ENCODE peak calls at places on chromosomes 11 and 22, in four cellular contexts. Q, V, X and C are unnamed samples.

GRCh38 chr11:113417428-113417827 is 29.8 kb downstream of the ANKK1 start:
- DNase-seq in X (no peak), Q (no peak), V (no peak), C (no peak)

GRCh38 chr11:78912778-78913177 is 338.1 kb upstream of the NARS2 start:
- DNase-seq in Q (no peak), V (no peak), X (no peak), C (no peak)

GRCh38 chr11:79309402-79309801 is 131.4 kb downstream of the TENM4 start:
- DNase-seq in V (no peak), Q (peak; percentile 70), X (peak; percentile 30), C (no peak)

GRCh38 chr11:95625164-95626017 is 164.2 kb downstream of the FAM76B start:
- DNase-seq in X (no peak), V (no peak), Q (no peak), C (peak; percentile 27)

GRCh38 chr11:94544832-94545640 is 1.3 kb downstream of the FUT4 start:
- DNase-seq in Q (no peak), X (peak; percentile 49), V (peak; percentile 11), C (peak; percentile 46)

GRCh38 chr22:39805117-39805516 is 88.4 kb downstream of the ENTHD1 start:
- DNase-seq in Q (no peak), X (no peak), V (no peak), C (no peak)

GRCh38 chr11:76380161-76380976 is 563 bp downstream of the THAP12 start:
- DNase-seq in Q (peak; percentile 13), X (peak; percentile 13), V (peak; percentile 29), C (peak; percentile 43)

GRCh38 chr11:130904380-130904779 is 11.9 kb downstream of the SNX19 start:
- DNase-seq in X (peak; percentile 40), Q (no peak), V (no peak), C (no peak)

GRCh38 chr22:35119494-35119893 is 53.5 kb downstream of the ISX start:
- DNase-seq in V (no peak), X (no peak), Q (no peak), C (no peak)

GRCh38 chr11:134527382-134528243 is 115.6 kb upstream of the B3GAT1 start:
- DNase-seq in Q (no peak), V (no peak), X (no peak), C (peak; percentile 30)

GRCh38 chr11:66347425-66348276 is at the start of gene B4GAT1:
- DNase-seq in Q (peak; percentile 93), V (peak; percentile 92), X (peak; percentile 93), C (peak; percentile 83)

GRCh38 chr11:101867951-101868350 is 46.9 kb upstream of the CEP126 start:
- DNase-seq in V (no peak), X (no peak), Q (peak; percentile 58), C (no peak)

GRCh38 chr11:78841451-78842060 is 266.9 kb upstream of the NARS2 start:
- DNase-seq in V (no peak), X (peak; percentile 31), Q (peak; percentile 46), C (no peak)

GRCh38 chr11:104051806-104052205 is 15.4 kb downstream of the DDI1 start:
- DNase-seq in Q (peak; percentile 16), V (no peak), X (no peak), C (no peak)

GRCh38 chr22:29706493-29706892 is 13.3 kb upstream of the CABP7 start:
- DNase-seq in X (peak; percentile 41), Q (no peak), V (no peak), C (peak; percentile 79)

GRCh38 chr11:91085985-91086384 is 863.1 kb upstream of the CHORDC1 start:
- DNase-seq in X (no peak), Q (no peak), V (no peak), C (no peak)

GRCh38 chr22:36325163-36326031 is 62.4 kb downstream of the MYH9 start:
- DNase-seq in X (no peak), V (no peak), Q (peak; percentile 86), C (no peak)

GRCh38 chr11:56889986-56890385 is 98.7 kb upstream of the OR5AK2 start:
- DNase-seq in V (no peak), Q (no peak), X (no peak), C (no peak)

GRCh38 chr11:45553401-45553936 is 112.0 kb downstream of the CHST1 start:
- DNase-seq in V (no peak), X (no peak), Q (no peak), C (no peak)

GRCh38 chr22:37178350-37179125 is 9.5 kb downstream of the C1QTNF6 start:
- DNase-seq in V (no peak), Q (no peak), X (no peak), C (no peak)

GRCh38 chr22:50705219-50705691 is 32.6 kb downstream of the SHANK3 start:
- DNase-seq in Q (peak; percentile 70), V (peak; percentile 93), X (peak; percentile 95), C (peak; percentile 91)

GRCh38 chr11:119856681-119857485 is 127.9 kb upstream of the NECTIN1 start:
- DNase-seq in Q (no peak), V (no peak), X (no peak), C (no peak)

GRCh38 chr11:86230196-86230813 is 14.2 kb upstream of the EED start:
- DNase-seq in X (peak; percentile 40), Q (no peak), V (no peak), C (no peak)

GRCh38 chr22:22720201-22720723 is 75.8 kb downstream of the GGTLC2 start:
- DNase-seq in X (peak; percentile 87), V (peak; percentile 21), Q (peak; percentile 34), C (peak; percentile 73)

GRCh38 chr11:62575156-62575555 is 1.5 kb upstream of the EEF1G start:
- DNase-seq in Q (no peak), V (no peak), X (no peak), C (no peak)

GRCh38 chr11:102111011-102111786 is 952 bp downstream of the YAP1 start:
- DNase-seq in X (peak; percentile 96), V (peak; percentile 85), Q (peak; percentile 81), C (peak; percentile 91)

GRCh38 chr11:134584001-134584561 is 172.0 kb upstream of the B3GAT1 start:
- DNase-seq in Q (no peak), V (no peak), X (no peak), C (peak; percentile 11)

GRCh38 chr11:71420455-71421241 is 27.5 kb downstream of the DHCR7 start:
- DNase-seq in X (peak; percentile 69), V (peak; percentile 37), Q (peak; percentile 55), C (peak; percentile 72)

GRCh38 chr22:47161631-47162030 is 399.2 kb downstream of the TBC1D22A start:
- DNase-seq in V (no peak), X (no peak), Q (no peak), C (no peak)

GRCh38 chr11:19237813-19238212 is 2.9 kb downstream of the E2F8 start:
- DNase-seq in V (no peak), X (no peak), Q (no peak), C (no peak)

GRCh38 chr11:37115963-37116362 is 517.9 kb upstream of the RAG2 start:
- DNase-seq in X (no peak), Q (no peak), V (no peak), C (no peak)

GRCh38 chr11:122977455-122978302 is 4.0 kb downstream of the BSX start:
- DNase-seq in V (peak; percentile 44), Q (no peak), X (peak; percentile 64), C (peak; percentile 82)

GRCh38 chr22:38788846-38789245 is 5.1 kb downstream of the DNAL4 start:
- DNase-seq in Q (no peak), V (no peak), X (no peak), C (no peak)

GRCh38 chr22:38788417-38788816 is 5.5 kb downstream of the DNAL4 start:
- DNase-seq in Q (peak; percentile 96), X (no peak), V (no peak), C (no peak)

GRCh38 chr22:38784035-38784434 is 9.9 kb downstream of the DNAL4 start:
- DNase-seq in X (no peak), Q (no peak), V (no peak), C (no peak)

GRCh38 chr22:38788016-38788415 is 5.9 kb downstream of the DNAL4 start:
- DNase-seq in X (no peak), V (no peak), Q (peak; percentile 60), C (no peak)

GRCh38 chr22:38786631-38787030 is 7.3 kb downstream of the DNAL4 start:
- DNase-seq in V (no peak), Q (no peak), X (no peak), C (no peak)
- H3K23ac ChIP-seq in V (no peak overlapping the region), Q (no peak overlapping the region), X (no peak overlapping the region), C (no peak overlapping the region)

GRCh38 chr11:2434008-2434407 is 10.3 kb downstream of the TRPM5 start:
- DNase-seq in X (no peak), V (no peak), Q (no peak), C (no peak)
- H3K23ac ChIP-seq in X (no peak overlapping the region), V (peak overlapping the region; percentile 88), Q (no peak overlapping the region), C (no peak overlapping the region)

GRCh38 chr22:34105461-34106062 is 185.3 kb upstream of the LARGE1 start:
- DNase-seq in V (peak; percentile 62), Q (no peak), X (peak; percentile 82), C (peak; percentile 85)

GRCh38 chr22:34108168-34108567 is 187.9 kb upstream of the LARGE1 start:
- DNase-seq in V (no peak), Q (no peak), X (no peak), C (no peak)

GRCh38 chr22:34099278-34099677 is 179.0 kb upstream of the LARGE1 start:
- DNase-seq in Q (no peak), V (no peak), X (no peak), C (no peak)

GRCh38 chr22:34096770-34097169 is 176.5 kb upstream of the LARGE1 start:
- DNase-seq in Q (no peak), V (no peak), X (no peak), C (no peak)

DNA sequence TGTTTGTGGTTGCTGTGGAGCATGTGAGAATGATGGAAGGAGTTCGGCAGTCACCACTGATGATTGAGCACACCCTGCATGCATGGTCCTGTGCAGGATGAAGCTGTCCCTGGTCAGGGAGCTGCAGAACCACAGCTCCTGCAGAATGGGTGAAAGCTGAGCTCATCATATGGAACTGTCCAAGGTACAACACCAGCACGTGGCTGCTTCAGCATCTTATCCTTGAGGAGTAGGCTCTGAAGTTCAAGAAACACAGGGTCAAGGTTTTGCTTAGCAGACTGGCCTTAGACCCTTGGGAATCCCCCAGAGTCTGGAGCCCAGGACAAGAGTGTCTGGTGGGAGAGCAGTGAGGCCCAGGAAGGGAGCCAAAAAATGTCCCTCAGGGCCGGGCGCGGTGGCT is 182.4 kb upstream of the LARGE1 start:
- DNase-seq in X (peak; percentile 38), V (no peak), Q (no peak), C (peak; percentile 34)
- H3K23ac ChIP-seq in X (no peak overlapping the region), V (no peak overlapping the region), Q (no peak overlapping the region), C (no peak overlapping the region)

GRCh38 chr11:518463-519202 is 11.6 kb upstream of the RNH1 start:
- DNase-seq in X (peak; percentile 87), Q (peak; percentile 89), V (peak; percentile 63), C (peak; percentile 87)

GRCh38 chr11:526192-526591 is 9.2 kb downstream of the HRAS start:
- DNase-seq in V (no peak), Q (no peak), X (no peak), C (no peak)

GRCh38 chr11:520428-521178 is 13.6 kb upstream of the RNH1 start:
- DNase-seq in Q (no peak), X (no peak), V (no peak), C (peak; percentile 33)

GRCh38 chr11:516400-516799 is 9.4 kb upstream of the RNH1 start:
- DNase-seq in Q (no peak), X (no peak), V (no peak), C (no peak)

DNA sequence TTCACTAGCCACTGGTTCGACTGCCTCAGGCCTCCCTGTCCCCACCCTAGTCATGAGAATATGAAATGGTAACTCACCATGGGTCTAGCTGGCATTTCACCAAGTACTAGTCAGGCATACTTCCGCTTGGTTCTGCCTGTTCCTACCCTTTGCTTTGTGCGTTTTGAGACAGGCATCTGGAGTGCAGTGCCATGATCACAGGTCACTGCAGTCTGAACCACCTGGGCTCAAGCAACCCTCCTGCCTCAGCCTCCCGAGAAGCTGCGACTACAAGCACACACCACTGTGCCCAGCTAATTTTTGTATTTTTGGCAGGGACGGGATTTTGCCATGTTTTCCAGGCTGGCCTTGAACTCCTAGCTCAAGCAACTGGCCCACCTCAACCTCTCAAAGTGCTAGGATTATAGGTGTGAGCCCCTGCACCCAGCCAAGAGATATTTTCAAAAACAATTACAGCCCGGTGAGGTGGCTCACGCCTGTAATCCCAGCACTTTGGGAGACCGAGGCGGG is 14.1 kb downstream of the HRAS start:
- DNase-seq in X (no peak), V (no peak), Q (no peak), C (no peak)
- H3K23ac ChIP-seq in X (no peak overlapping the region), V (no peak overlapping the region), Q (no peak overlapping the region), C (no peak overlapping the region)